ENCODE peak calls at places on chromosomes 11 and 22, in five cellular contexts. One of them, this sample, is unnamed.
A peak's percentile ranks its signal among the peaks of the same experiment; 100 is the strongest.

GRCh38 chr22:48261706-48262105 is 1499.3 kb downstream of the TBC1D22A start:
- DNase-seq in CD8-positive, alpha-beta memory T cell: no peak
- DNase-seq in lower lobe of right lung: no peak
- DNase-seq in MM.1S: peak; percentile 4
- DNase-seq in IMR-90: no peak
- DNase-seq in this sample: no peak

GRCh38 chr11:87176044-87176443 is 138.3 kb downstream of the TMEM135 start:
- DNase-seq in CD8-positive, alpha-beta memory T cell: no peak
- DNase-seq in lower lobe of right lung: no peak
- DNase-seq in MM.1S: no peak
- DNase-seq in IMR-90: peak; percentile 22
- DNase-seq in this sample: no peak

GRCh38 chr22:19808873-19809478 is 45.7 kb downstream of the GNB1L start:
- DNase-seq in CD8-positive, alpha-beta memory T cell: no peak
- DNase-seq in lower lobe of right lung: peak; percentile 27
- DNase-seq in MM.1S: no peak
- DNase-seq in IMR-90: no peak
- DNase-seq in this sample: no peak

GRCh38 chr11:34002420-34002819 is 49.1 kb upstream of the CAPRIN1 start:
- DNase-seq in CD8-positive, alpha-beta memory T cell: no peak
- DNase-seq in lower lobe of right lung: no peak
- DNase-seq in MM.1S: no peak
- DNase-seq in IMR-90: no peak
- DNase-seq in this sample: peak; percentile 74

GRCh38 chr22:18994780-18995711 is 59.0 kb upstream of the PRODH start:
- DNase-seq in CD8-positive, alpha-beta memory T cell: no peak
- DNase-seq in lower lobe of right lung: no peak
- DNase-seq in MM.1S: no peak
- DNase-seq in IMR-90: no peak
- DNase-seq in this sample: no peak

GRCh38 chr11:117851091-117851490 is 25.4 kb downstream of the FXYD6 start:
- DNase-seq in CD8-positive, alpha-beta memory T cell: no peak
- DNase-seq in lower lobe of right lung: no peak
- DNase-seq in MM.1S: no peak
- DNase-seq in IMR-90: peak; percentile 4
- DNase-seq in this sample: no peak

GRCh38 chr11:132248585-132248984 is 878.2 kb downstream of the NTM start:
- DNase-seq in CD8-positive, alpha-beta memory T cell: no peak
- DNase-seq in lower lobe of right lung: no peak
- DNase-seq in MM.1S: no peak
- DNase-seq in IMR-90: no peak
- DNase-seq in this sample: no peak

GRCh38 chr11:60869451-60869825 is 2.1 kb downstream of the ZP1 start:
- DNase-seq in CD8-positive, alpha-beta memory T cell: no peak
- DNase-seq in lower lobe of right lung: peak; percentile 22
- DNase-seq in MM.1S: no peak
- DNase-seq in IMR-90: no peak
- DNase-seq in this sample: no peak

GRCh38 chr22:42400811-42401547 is 31.2 kb downstream of the NFAM1 start:
- DNase-seq in CD8-positive, alpha-beta memory T cell: no peak
- DNase-seq in lower lobe of right lung: no peak
- DNase-seq in MM.1S: no peak
- DNase-seq in IMR-90: no peak
- DNase-seq in this sample: no peak

GRCh38 chr11:17864478-17864941 is 129.9 kb downstream of the KCNC1 start:
- DNase-seq in CD8-positive, alpha-beta memory T cell: no peak
- DNase-seq in lower lobe of right lung: no peak
- DNase-seq in MM.1S: peak; percentile 29
- DNase-seq in IMR-90: no peak
- DNase-seq in this sample: peak; percentile 42

GRCh38 chr11:72781313-72782080 is 12.3 kb downstream of the STARD10 start:
- DNase-seq in CD8-positive, alpha-beta memory T cell: peak; percentile 63
- DNase-seq in lower lobe of right lung: peak; percentile 64
- DNase-seq in MM.1S: peak; percentile 37
- DNase-seq in IMR-90: no peak
- DNase-seq in this sample: no peak

GRCh38 chr11:123195182-123196059 is at the start of gene CLMP:
- DNase-seq in CD8-positive, alpha-beta memory T cell: no peak
- DNase-seq in lower lobe of right lung: no peak
- DNase-seq in MM.1S: no peak
- DNase-seq in IMR-90: peak; percentile 82
- DNase-seq in this sample: no peak

GRCh38 chr11:18669629-18670162 is 28.9 kb upstream of the TMEM86A start:
- DNase-seq in CD8-positive, alpha-beta memory T cell: no peak
- DNase-seq in lower lobe of right lung: no peak
- DNase-seq in MM.1S: no peak
- DNase-seq in IMR-90: no peak
- DNase-seq in this sample: peak; percentile 15

GRCh38 chr22:32737811-32738210 is 63.7 kb upstream of the TIMP3 start:
- DNase-seq in CD8-positive, alpha-beta memory T cell: no peak
- DNase-seq in lower lobe of right lung: no peak
- DNase-seq in MM.1S: no peak
- DNase-seq in IMR-90: peak; percentile 23
- DNase-seq in this sample: no peak

GRCh38 chr11:103946793-103947565 is 89.5 kb upstream of the DDI1 start:
- DNase-seq in CD8-positive, alpha-beta memory T cell: no peak
- DNase-seq in lower lobe of right lung: no peak
- DNase-seq in MM.1S: no peak
- DNase-seq in IMR-90: peak; percentile 12
- DNase-seq in this sample: no peak

GRCh38 chr22:35315855-35316745 is 16.4 kb downstream of the TOM1 start:
- DNase-seq in CD8-positive, alpha-beta memory T cell: no peak
- DNase-seq in lower lobe of right lung: no peak
- DNase-seq in MM.1S: no peak
- DNase-seq in IMR-90: no peak
- DNase-seq in this sample: peak; percentile 72

GRCh38 chr11:122850076-122850631 is 11.9 kb downstream of the CRTAM start:
- DNase-seq in CD8-positive, alpha-beta memory T cell: no peak
- DNase-seq in lower lobe of right lung: no peak
- DNase-seq in MM.1S: no peak
- DNase-seq in IMR-90: peak; percentile 57
- DNase-seq in this sample: no peak

GRCh38 chr22:35116269-35116668 is 50.3 kb downstream of the ISX start:
- DNase-seq in CD8-positive, alpha-beta memory T cell: no peak
- DNase-seq in lower lobe of right lung: no peak
- DNase-seq in MM.1S: no peak
- DNase-seq in IMR-90: no peak
- DNase-seq in this sample: peak; percentile 51

GRCh38 chr11:60924906-60925684 is 835 bp downstream of the TMEM132A start:
- DNase-seq in CD8-positive, alpha-beta memory T cell: no peak
- DNase-seq in lower lobe of right lung: no peak
- DNase-seq in MM.1S: no peak
- DNase-seq in IMR-90: no peak
- DNase-seq in this sample: no peak

GRCh38 chr11:19349340-19350025 is 108.7 kb upstream of the E2F8 start:
- DNase-seq in CD8-positive, alpha-beta memory T cell: no peak
- DNase-seq in lower lobe of right lung: no peak
- DNase-seq in MM.1S: no peak
- DNase-seq in IMR-90: no peak
- DNase-seq in this sample: no peak

GRCh38 chr11:8267831-8268529 is 4.3 kb upstream of the LMO1 start:
- DNase-seq in CD8-positive, alpha-beta memory T cell: no peak
- DNase-seq in lower lobe of right lung: no peak
- DNase-seq in MM.1S: no peak
- DNase-seq in IMR-90: no peak
- DNase-seq in this sample: no peak

GRCh38 chr22:39908737-39909136 is 7.9 kb downstream of the GRAP2 start:
- DNase-seq in CD8-positive, alpha-beta memory T cell: no peak
- DNase-seq in lower lobe of right lung: no peak
- DNase-seq in MM.1S: no peak
- DNase-seq in IMR-90: peak; percentile 8
- DNase-seq in this sample: no peak

GRCh38 chr11:60161766-60162165 is 21.1 kb downstream of the MS4A6A start:
- DNase-seq in CD8-positive, alpha-beta memory T cell: no peak
- DNase-seq in lower lobe of right lung: no peak
- DNase-seq in MM.1S: no peak
- DNase-seq in IMR-90: no peak
- DNase-seq in this sample: no peak

GRCh38 chr22:48893288-48894063 is 934.2 kb downstream of the BRD1 start:
- DNase-seq in CD8-positive, alpha-beta memory T cell: no peak
- DNase-seq in lower lobe of right lung: no peak
- DNase-seq in MM.1S: no peak
- DNase-seq in IMR-90: no peak
- DNase-seq in this sample: no peak

GRCh38 chr22:45344339-45344738 is 34.6 kb downstream of the FAM118A start:
- DNase-seq in CD8-positive, alpha-beta memory T cell: no peak
- DNase-seq in lower lobe of right lung: no peak
- DNase-seq in MM.1S: no peak
- DNase-seq in IMR-90: no peak
- DNase-seq in this sample: no peak

GRCh38 chr11:108144615-108145014 is 23.2 kb downstream of the ACAT1 start:
- DNase-seq in CD8-positive, alpha-beta memory T cell: no peak
- DNase-seq in lower lobe of right lung: no peak
- DNase-seq in MM.1S: peak; percentile 54
- DNase-seq in IMR-90: no peak
- DNase-seq in this sample: no peak

GRCh38 chr11:119671561-119672015 is 57.4 kb downstream of the NECTIN1 start:
- DNase-seq in CD8-positive, alpha-beta memory T cell: no peak
- DNase-seq in lower lobe of right lung: no peak
- DNase-seq in MM.1S: no peak
- DNase-seq in IMR-90: peak; percentile 55
- DNase-seq in this sample: no peak

GRCh38 chr22:32183625-32184024 is 21.2 kb downstream of the RFPL2 start:
- DNase-seq in CD8-positive, alpha-beta memory T cell: no peak
- DNase-seq in lower lobe of right lung: no peak
- DNase-seq in MM.1S: no peak
- DNase-seq in IMR-90: no peak
- DNase-seq in this sample: no peak

GRCh38 chr11:8567597-8568198 is 26.3 kb downstream of the STK33 start:
- DNase-seq in CD8-positive, alpha-beta memory T cell: no peak
- DNase-seq in lower lobe of right lung: no peak
- DNase-seq in MM.1S: no peak
- DNase-seq in IMR-90: peak; percentile 20
- DNase-seq in this sample: no peak

GRCh38 chr22:36470162-36470993 is 11.1 kb downstream of the TXN2 start:
- DNase-seq in CD8-positive, alpha-beta memory T cell: peak; percentile 85
- DNase-seq in lower lobe of right lung: peak; percentile 86
- DNase-seq in MM.1S: peak; percentile 83
- DNase-seq in IMR-90: peak; percentile 89
- DNase-seq in this sample: peak; percentile 86

GRCh38 chr22:17773606-17774205 is 563 bp downstream of the BID start:
- DNase-seq in CD8-positive, alpha-beta memory T cell: peak; percentile 55
- DNase-seq in lower lobe of right lung: peak; percentile 65
- DNase-seq in MM.1S: peak; percentile 87
- DNase-seq in IMR-90: peak; percentile 28
- DNase-seq in this sample: peak; percentile 55

GRCh38 chr11:114832532-114833125 is 154.3 kb downstream of the NXPE2 start:
- DNase-seq in CD8-positive, alpha-beta memory T cell: no peak
- DNase-seq in lower lobe of right lung: no peak
- DNase-seq in MM.1S: no peak
- DNase-seq in IMR-90: no peak
- DNase-seq in this sample: no peak

GRCh38 chr11:95520765-95521542 is 268.6 kb downstream of the FAM76B start:
- DNase-seq in CD8-positive, alpha-beta memory T cell: no peak
- DNase-seq in lower lobe of right lung: no peak
- DNase-seq in MM.1S: no peak
- DNase-seq in IMR-90: no peak
- DNase-seq in this sample: no peak

GRCh38 chr22:24141586-24141985 is 39.7 kb upstream of the SUSD2 start:
- DNase-seq in CD8-positive, alpha-beta memory T cell: peak; percentile 29
- DNase-seq in lower lobe of right lung: no peak
- DNase-seq in MM.1S: peak; percentile 88
- DNase-seq in IMR-90: peak; percentile 63
- DNase-seq in this sample: no peak

GRCh38 chr22:24142241-24142640 is 39.0 kb upstream of the SUSD2 start:
- DNase-seq in CD8-positive, alpha-beta memory T cell: no peak
- DNase-seq in lower lobe of right lung: no peak
- DNase-seq in MM.1S: no peak
- DNase-seq in IMR-90: no peak
- DNase-seq in this sample: no peak

GRCh38 chr22:24144056-24144455 is 37.2 kb upstream of the SUSD2 start:
- DNase-seq in CD8-positive, alpha-beta memory T cell: no peak
- DNase-seq in lower lobe of right lung: no peak
- DNase-seq in MM.1S: no peak
- DNase-seq in IMR-90: no peak
- DNase-seq in this sample: no peak

GRCh38 chr22:24144471-24145115 is 36.7 kb upstream of the SUSD2 start:
- DNase-seq in CD8-positive, alpha-beta memory T cell: no peak
- DNase-seq in lower lobe of right lung: no peak
- DNase-seq in MM.1S: no peak
- DNase-seq in IMR-90: no peak
- DNase-seq in this sample: no peak

GRCh38 chr22:24142831-24143230 is 38.5 kb upstream of the SUSD2 start:
- DNase-seq in CD8-positive, alpha-beta memory T cell: no peak
- DNase-seq in lower lobe of right lung: no peak
- DNase-seq in MM.1S: no peak
- DNase-seq in IMR-90: no peak
- DNase-seq in this sample: no peak
- H3K4me1 ChIP-seq in CD8-positive, alpha-beta memory T cell: peaks cover 80% of the 10 kb centered on the region
- H3K4me1 ChIP-seq in lower lobe of right lung: peaks cover 69% of the 10 kb centered on the region
- H3K4me1 ChIP-seq in MM.1S: peaks cover 77% of the 10 kb centered on the region
- H3K4me1 ChIP-seq in IMR-90: peaks cover 44% of the 10 kb centered on the region
- H3K4me1 ChIP-seq in this sample: peaks cover 11% of the 10 kb centered on the region

GRCh38 chr11:1852885-1853284 is at the start of gene LSP1:
- DNase-seq in CD8-positive, alpha-beta memory T cell: peak; percentile 87
- DNase-seq in lower lobe of right lung: peak; percentile 80
- DNase-seq in MM.1S: peak; percentile 88
- DNase-seq in IMR-90: no peak
- DNase-seq in this sample: peak; percentile 66
- H3K4me1 ChIP-seq in CD8-positive, alpha-beta memory T cell: peaks cover 81% of the 10 kb centered on the region
- H3K4me1 ChIP-seq in lower lobe of right lung: peaks cover 31% of the 10 kb centered on the region
- H3K4me1 ChIP-seq in MM.1S: peaks cover 46% of the 10 kb centered on the region
- H3K4me1 ChIP-seq in IMR-90: no peaks in the 10 kb centered on the region
- H3K4me1 ChIP-seq in this sample: peaks cover 2% of the 10 kb centered on the region

GRCh38 chr11:128714881-128715280 is 21.0 kb downstream of the FLI1 start:
- DNase-seq in CD8-positive, alpha-beta memory T cell: no peak
- DNase-seq in lower lobe of right lung: no peak
- DNase-seq in MM.1S: no peak
- DNase-seq in IMR-90: peak; percentile 97
- DNase-seq in this sample: no peak
- H3K4me1 ChIP-seq in CD8-positive, alpha-beta memory T cell: peaks cover 93% of the 10 kb centered on the region
- H3K4me1 ChIP-seq in lower lobe of right lung: peaks cover 89% of the 10 kb centered on the region
- H3K4me1 ChIP-seq in MM.1S: peaks cover 68% of the 10 kb centered on the region
- H3K4me1 ChIP-seq in IMR-90: peaks cover 20% of the 10 kb centered on the region
- H3K4me1 ChIP-seq in this sample: no peaks in the 10 kb centered on the region

DNA sequence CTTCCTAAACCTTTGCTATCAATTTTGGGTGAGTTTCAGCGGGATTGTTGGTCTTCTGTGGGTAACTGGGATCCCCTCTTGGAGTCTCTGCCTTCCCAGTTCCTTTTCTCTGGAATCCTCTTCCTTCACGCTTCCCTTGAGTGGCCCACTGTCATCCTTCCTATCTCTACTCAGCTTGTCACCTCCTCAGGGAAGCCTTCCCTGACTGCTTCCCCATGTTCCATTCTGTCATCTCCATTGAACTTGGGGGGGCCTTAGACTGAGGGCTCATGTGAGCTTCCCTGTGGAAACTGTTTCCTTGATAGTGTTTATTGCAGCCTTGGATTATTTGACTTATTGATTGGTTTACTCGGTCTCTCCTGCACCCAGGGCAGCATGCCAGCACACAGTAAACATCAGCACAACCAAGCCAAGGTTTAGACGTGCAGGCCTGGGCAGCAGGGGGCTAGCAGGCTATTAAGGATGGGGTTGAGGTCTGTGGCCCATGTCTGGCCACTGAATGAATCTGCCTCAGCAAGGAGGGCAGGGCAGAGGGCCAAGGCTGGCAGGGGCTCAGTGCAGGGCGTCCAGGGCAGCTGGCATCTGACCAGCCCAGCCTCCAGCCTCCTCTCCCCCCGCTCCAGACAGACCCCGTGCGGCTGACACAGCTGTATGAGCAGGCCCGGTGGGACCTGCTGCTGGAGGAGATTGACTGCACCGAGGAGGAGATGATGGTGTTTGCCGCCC is 7.2 kb downstream of the TRPT1 start:
- DNase-seq in CD8-positive, alpha-beta memory T cell: no peak
- DNase-seq in lower lobe of right lung: no peak
- DNase-seq in MM.1S: no peak
- DNase-seq in IMR-90: no peak
- DNase-seq in this sample: peak; percentile 61
- H3K4me1 ChIP-seq in CD8-positive, alpha-beta memory T cell: no peaks in the 10 kb centered on the region
- H3K4me1 ChIP-seq in lower lobe of right lung: no peaks in the 10 kb centered on the region
- H3K4me1 ChIP-seq in MM.1S: no peaks in the 10 kb centered on the region
- H3K4me1 ChIP-seq in IMR-90: no peaks in the 10 kb centered on the region
- H3K4me1 ChIP-seq in this sample: no peaks in the 10 kb centered on the region